ENCODE peak calls at places on chromosomes 13 and 19, in nine cellular contexts. I is endothelial cell of umbilical vein, A is heart left ventricle, K is MM.1S, R is thyroid gland, V is osteoblast, E is ovary, Y is tibial artery, S is mesendoderm. B is an unnamed sample.

GRCh38 chr19:51448011-51448744 is 10.1 kb downstream of the SIGLEC8 start:
- DNase-seq in E (no peak), K (no peak), I (no peak), A (no peak), R (no peak), Y (no peak), V (no peak), S (no peak), B (no peak)

GRCh38 chr13:113935523-113935922 is 38.4 kb downstream of the C13orf46 start:
- DNase-seq in A (no peak), I (peak; percentile 50), Y (no peak), V (peak; percentile 66), K (no peak), E (no peak), R (no peak), S (peak; percentile 80), B (no peak)

GRCh38 chr13:66159526-66159925 is 1070.6 kb downstream of the PCDH9 start:
- DNase-seq in Y (no peak), A (no peak), K (no peak), S (no peak), V (no peak), I (no peak), E (no peak), R (no peak), B (no peak)

GRCh38 chr13:80447747-80448146 is 106.8 kb upstream of the SPRY2 start:
- DNase-seq in A (no peak), V (no peak), I (no peak), R (no peak), S (no peak), Y (no peak), E (no peak), K (no peak), B (no peak)

GRCh38 chr19:459724-460511 is 915 bp downstream of the SHC2 start:
- DNase-seq in A (peak; percentile 73), S (peak; percentile 37), Y (no peak), E (peak; percentile 69), I (peak; percentile 63), K (no peak), R (peak; percentile 64), V (peak; percentile 97), B (peak; percentile 62)

GRCh38 chr19:45668342-45668871 is 386 bp downstream of the GIPR start:
- DNase-seq in V (peak; percentile 51), R (no peak), A (no peak), K (no peak), S (no peak), E (no peak), Y (no peak), I (no peak), B (no peak)

GRCh38 chr19:3580156-3580955 is 4.9 kb upstream of the GIPC3 start:
- DNase-seq in I (peak; percentile 69), A (no peak), R (no peak), Y (peak; percentile 51), V (peak; percentile 98), K (no peak), E (no peak), S (no peak), B (peak; percentile 74)

GRCh38 chr19:18193388-18194207 is 580 bp downstream of the MPV17L2 start:
- DNase-seq in S (peak; percentile 34), A (no peak), V (peak; percentile 72), K (no peak), I (peak; percentile 6), E (peak; percentile 63), R (no peak), Y (no peak), B (no peak)

GRCh38 chr13:40776681-40777165 is 5.7 kb upstream of the MRPS31 start:
- DNase-seq in S (no peak), R (no peak), A (no peak), K (no peak), Y (no peak), V (no peak), E (no peak), I (peak; percentile 18), B (no peak)

GRCh38 chr19:1608414-1609391 is 3.4 kb upstream of the UQCR11 start:
- DNase-seq in V (no peak), A (no peak), E (no peak), S (no peak), I (no peak), Y (no peak), R (peak; percentile 31), K (no peak), B (no peak)

GRCh38 chr13:66803759-66804456 is 426.2 kb downstream of the PCDH9 start:
- DNase-seq in I (no peak), Y (no peak), R (peak; percentile 1), K (no peak), A (no peak), E (no peak), V (no peak), S (no peak), B (no peak)

GRCh38 chr19:14218615-14219330 is 12.8 kb upstream of the ADGRL1 start:
- DNase-seq in R (no peak), S (no peak), A (no peak), V (no peak), E (no peak), I (no peak), Y (no peak), K (no peak), B (no peak)

GRCh38 chr13:69970521-69970920 is 137.1 kb upstream of the ATXN8OS start:
- DNase-seq in R (no peak), E (no peak), I (peak; percentile 82), K (no peak), Y (no peak), S (peak; percentile 84), A (no peak), V (no peak), B (no peak)

GRCh38 chr13:100230813-100231575 is 142.1 kb downstream of the PCCA start:
- DNase-seq in A (no peak), K (peak; percentile 52), S (no peak), Y (no peak), R (peak; percentile 12), V (no peak), E (no peak), I (no peak), B (no peak)

GRCh38 chr13:48258002-48258401 is 25.0 kb downstream of the ITM2B start:
- DNase-seq in A (no peak), K (no peak), I (no peak), V (no peak), R (no peak), Y (no peak), S (no peak), E (no peak), B (no peak)

GRCh38 chr13:37492061-37492460 is 106.5 kb downstream of the POSTN start:
- DNase-seq in I (no peak), R (no peak), Y (no peak), S (no peak), E (no peak), A (no peak), K (no peak), V (no peak), B (no peak)

GRCh38 chr13:104301216-104301975 is 1235.2 kb upstream of the SLC10A2 start:
- DNase-seq in R (no peak), E (no peak), S (no peak), K (no peak), V (no peak), I (no peak), Y (no peak), A (no peak), B (no peak)

GRCh38 chr13:114146629-114147028 is 14.2 kb upstream of the RASA3 start:
- DNase-seq in A (peak; percentile 4), Y (no peak), E (peak; percentile 9), V (peak; percentile 95), I (no peak), S (peak; percentile 51), K (no peak), R (no peak), B (no peak)

DNA sequence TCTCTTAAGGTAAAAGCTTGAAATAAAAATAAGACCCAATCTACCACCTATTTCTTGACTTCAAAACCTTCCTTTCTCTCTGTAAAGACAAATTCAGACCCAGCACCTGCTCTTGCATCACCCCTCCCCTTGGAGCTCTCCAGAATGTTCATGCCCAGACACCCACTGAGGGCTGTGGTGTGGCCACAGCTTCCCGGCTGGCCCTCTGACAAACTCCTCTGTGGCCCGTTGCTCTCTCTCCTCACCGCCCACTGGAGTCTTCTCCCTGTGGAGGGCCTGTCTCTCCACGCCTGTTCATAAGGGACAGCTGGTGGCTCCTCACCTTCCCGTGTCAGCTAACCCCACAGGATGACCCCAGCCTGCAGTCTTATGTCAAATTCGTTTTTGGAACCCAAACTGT is 49.1 kb downstream of the TSSK6 start:
- DNase-seq in R (no peak), Y (no peak), K (no peak), S (no peak), I (no peak), V (no peak), E (no peak), A (no peak), B (no peak)
- H3K4me1 ChIP-seq in R (peaks cover 48% of the 10 kb centered on the region), Y (peaks cover 37% of the 10 kb centered on the region), K (no peaks in the 10 kb centered on the region), S (peaks cover 26% of the 10 kb centered on the region), I (peaks cover 32% of the 10 kb centered on the region), V (peaks cover 16% of the 10 kb centered on the region), E (peaks cover 28% of the 10 kb centered on the region), A (peaks cover 34% of the 10 kb centered on the region), B (no peaks in the 10 kb centered on the region)

DNA sequence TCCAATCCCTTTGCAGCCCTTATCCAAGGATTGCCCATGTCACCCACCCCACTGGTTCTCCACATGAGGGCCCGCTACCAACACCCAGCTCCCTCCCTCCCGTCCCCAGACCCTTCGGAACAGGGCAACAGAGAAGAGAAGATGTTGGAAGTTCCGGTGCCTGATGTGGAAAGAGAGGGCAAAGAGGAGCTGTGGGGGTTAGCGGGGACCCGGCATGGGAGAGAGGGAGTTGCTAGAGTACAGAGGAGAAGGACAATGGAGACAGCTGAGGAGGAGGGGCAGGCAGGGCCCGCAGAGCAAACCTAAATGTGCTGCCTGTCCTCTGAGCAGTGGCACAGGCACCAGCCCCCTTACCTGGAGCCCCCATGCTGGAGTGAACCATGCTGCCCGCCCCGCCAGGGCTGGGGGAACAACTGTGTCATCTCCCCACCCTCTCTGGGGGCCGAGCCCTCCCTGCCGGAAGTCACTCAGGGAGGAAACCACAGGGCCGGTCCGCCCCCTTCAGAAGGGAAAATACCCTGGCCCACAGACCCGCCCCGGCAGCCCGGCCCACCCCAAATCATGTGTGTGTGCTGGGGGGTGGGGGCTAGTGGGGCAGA is at the start of gene POU2F2:
- DNase-seq in V (peak; percentile 87), E (no peak), S (peak; percentile 37), Y (peak; percentile 56), A (peak; percentile 46), I (no peak), K (peak; percentile 34), R (peak; percentile 20), B (no peak)
- H3K4me3 ChIP-seq in V (peak within 1 kb of the TSS; percentile 65), E (no peak within 1 kb of the TSS), S (peak within 1 kb of the TSS; percentile 54), Y (peak within 1 kb of the TSS; percentile 16), A (peak within 1 kb of the TSS; percentile 44), I (peak within 1 kb of the TSS; percentile 23), K (peak within 1 kb of the TSS; percentile 40), R (no peak within 1 kb of the TSS), B (no peak within 1 kb of the TSS)

DNA sequence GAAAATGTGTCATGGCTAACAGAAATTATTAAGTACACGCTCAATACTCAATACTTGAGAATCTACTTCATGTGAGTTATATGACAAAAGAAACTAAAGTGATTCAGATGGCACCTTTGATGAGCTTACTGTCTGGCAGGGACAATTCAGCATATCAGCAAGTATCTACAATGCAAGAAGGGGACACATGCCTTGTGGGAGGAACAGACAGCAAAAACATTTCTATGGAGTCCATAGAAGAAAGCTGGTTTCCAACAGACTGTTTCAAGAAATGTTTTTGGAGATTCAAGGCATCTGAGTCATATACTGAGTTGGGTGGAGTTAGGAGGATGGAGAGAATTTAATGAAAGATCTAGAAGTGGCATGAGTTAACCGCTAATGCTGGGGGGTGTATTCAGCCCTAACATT is 54.7 kb downstream of the MBNL2 start:
- DNase-seq in K (no peak), A (no peak), E (no peak), I (no peak), R (no peak), S (no peak), V (peak; percentile 63), Y (no peak), B (no peak)
- H3K4me1 ChIP-seq in K (no peaks in the 10 kb centered on the region), A (peaks cover 46% of the 10 kb centered on the region), E (peaks cover 20% of the 10 kb centered on the region), I (peaks cover 79% of the 10 kb centered on the region), R (peaks cover 19% of the 10 kb centered on the region), S (peaks cover 3% of the 10 kb centered on the region), V (peaks cover 75% of the 10 kb centered on the region), Y (peaks cover 74% of the 10 kb centered on the region), B (peaks cover 85% of the 10 kb centered on the region)

GRCh38 chr19:12695514-12695913 is 917 bp downstream of the FBXW9 start:
- DNase-seq in Y (no peak), V (peak; percentile 60), K (no peak), I (no peak), R (no peak), A (no peak), E (no peak), S (no peak), B (no peak)
- H3K4me3 ChIP-seq in Y (peak overlapping the region; percentile 66), V (peak overlapping the region; percentile 90), K (peak overlapping the region; percentile 95), I (peak overlapping the region; percentile 56), R (peak overlapping the region; percentile 86), A (peak overlapping the region; percentile 98), E (peak overlapping the region; percentile 58), S (no peak overlapping the region), B (no peak overlapping the region)

B was measured in right atrium auricular region.